ENCODE peak calls at places on chromosomes 12 and 14, in five cellular contexts. W is K562, X is GM12878, V is H1, F is SK-N-SH. L is an unnamed sample.
A peak's percentile ranks its signal among the peaks of the same experiment; 100 is the strongest.

GRCh38 chr14:70706177-70706576 is 64.5 kb downstream of the TTC9 start:
- DNase-seq in F (no peak), X (no peak), V (no peak), W (no peak), L (no peak)

GRCh38 chr12:43362910-43363694 is 188.9 kb downstream of the ADAMTS20 start:
- DNase-seq in X (no peak), W (no peak), F (no peak), V (no peak), L (no peak)

GRCh38 chr14:58280954-58281787 is 17.2 kb upstream of the ARID4A start:
- DNase-seq in X (peak; percentile 27), W (peak; percentile 69), F (peak; percentile 33), V (no peak), L (no peak)

GRCh38 chr12:91890742-91891141 is 254.9 kb downstream of the BTG1 start:
- DNase-seq in F (no peak), V (no peak), W (no peak), X (no peak), L (no peak)

GRCh38 chr14:59905193-59905592 is 14.8 kb upstream of the LRRC9 start:
- DNase-seq in W (no peak), V (no peak), F (no peak), X (no peak), L (no peak)

GRCh38 chr14:24254630-24255392 is 8.2 kb downstream of the TGM1 start:
- DNase-seq in V (no peak), X (no peak), F (no peak), W (no peak), L (no peak)

GRCh38 chr14:53430870-53431269 is 277.7 kb upstream of the DDHD1 start:
- DNase-seq in W (no peak), V (no peak), F (no peak), X (no peak), L (no peak)

GRCh38 chr12:118103231-118103600 is 595 bp downstream of the VSIG10 start:
- DNase-seq in X (no peak), V (peak; percentile 73), W (no peak), F (no peak), L (no peak)

GRCh38 chr12:42504049-42504448 is 85.5 kb downstream of the PRICKLE1 start:
- DNase-seq in F (peak; percentile 36), V (peak; percentile 27), W (no peak), X (no peak), L (no peak)

GRCh38 chr14:89589400-89590128 is 172.5 kb upstream of the FOXN3 start:
- DNase-seq in F (no peak), W (no peak), V (no peak), X (peak; percentile 19), L (no peak)

GRCh38 chr12:28742791-28743190 is 406.3 kb upstream of the FAR2 start:
- DNase-seq in W (no peak), X (no peak), V (no peak), F (no peak), L (no peak)

GRCh38 chr12:40947812-40948211 is 240.3 kb upstream of the PDZRN4 start:
- DNase-seq in V (no peak), W (no peak), X (no peak), F (no peak), L (no peak)

GRCh38 chr12:132909030-132909368 is 21.6 kb upstream of the CHFR start:
- DNase-seq in V (no peak), X (no peak), F (no peak), W (no peak), L (no peak)

GRCh38 chr12:132380646-132381045 is 51.3 kb upstream of the GALNT9 start:
- DNase-seq in F (no peak), W (no peak), V (no peak), X (no peak), L (no peak)

GRCh38 chr12:90268574-90268973 is 559.9 kb upstream of the ATP2B1 start:
- DNase-seq in X (no peak), F (no peak), V (no peak), W (no peak), L (no peak)

GRCh38 chr12:9001233-9001632 is 11.9 kb downstream of the KLRG1 start:
- DNase-seq in X (no peak), W (no peak), V (no peak), F (no peak), L (no peak)

GRCh38 chr12:87086118-87086891 is 830.1 kb upstream of the MGAT4C start:
- DNase-seq in W (no peak), X (no peak), V (no peak), F (no peak), L (no peak)

GRCh38 chr12:11771356-11771755 is 121.9 kb downstream of the ETV6 start:
- DNase-seq in W (no peak), X (no peak), F (no peak), V (no peak), L (no peak)

GRCh38 chr14:104542871-104543830 is 36.4 kb upstream of the C14orf180 start:
- DNase-seq in V (no peak), W (no peak), X (no peak), F (no peak), L (no peak)

GRCh38 chr12:88235183-88235833 is 93.2 kb downstream of the TMTC3 start:
- DNase-seq in X (peak; percentile 31), W (no peak), F (no peak), V (no peak), L (no peak)

GRCh38 chr12:19499030-19499429 is 59.7 kb downstream of the AEBP2 start:
- DNase-seq in V (no peak), W (no peak), F (no peak), X (no peak), L (no peak)

GRCh38 chr14:104735830-104736642 is 12.0 kb downstream of the ADSS1 start:
- DNase-seq in F (peak; percentile 60), V (no peak), X (no peak), W (no peak), L (no peak)

GRCh38 chr14:71117839-71118743 is 210.8 kb downstream of the PCNX1 start:
- DNase-seq in F (no peak), X (no peak), V (no peak), W (peak; percentile 11), L (no peak)

GRCh38 chr12:47079894-47080724 is at the start of gene AMIGO2:
- DNase-seq in V (peak; percentile 72), X (no peak), F (no peak), W (peak; percentile 27), L (no peak)

DNA sequence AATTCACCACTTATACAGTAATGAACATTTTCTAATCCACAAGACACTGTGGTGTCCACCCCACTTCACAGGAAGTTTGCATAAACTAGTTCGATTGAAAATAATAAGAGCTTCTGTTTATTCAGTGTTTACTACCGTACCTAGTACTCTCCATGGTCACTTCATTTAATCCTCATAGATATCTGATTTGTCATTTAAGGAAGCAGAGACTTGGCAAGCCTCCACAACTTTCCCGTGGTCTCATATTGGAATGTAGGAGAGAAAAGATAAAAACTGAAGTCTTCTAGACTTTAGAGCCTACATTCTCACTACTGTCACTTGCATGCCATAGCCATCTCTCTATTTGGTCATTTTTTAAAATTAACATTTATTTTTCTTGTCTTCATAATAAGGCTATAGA is 423.9 kb downstream of the LRIG3 start:
- DNase-seq in W (no peak), X (no peak), V (no peak), F (no peak), L (no peak)
- TF ChIP-seq JUND in W (no peak), X (no peak), V (no peak), F (no peak), L (no peak)

DNA sequence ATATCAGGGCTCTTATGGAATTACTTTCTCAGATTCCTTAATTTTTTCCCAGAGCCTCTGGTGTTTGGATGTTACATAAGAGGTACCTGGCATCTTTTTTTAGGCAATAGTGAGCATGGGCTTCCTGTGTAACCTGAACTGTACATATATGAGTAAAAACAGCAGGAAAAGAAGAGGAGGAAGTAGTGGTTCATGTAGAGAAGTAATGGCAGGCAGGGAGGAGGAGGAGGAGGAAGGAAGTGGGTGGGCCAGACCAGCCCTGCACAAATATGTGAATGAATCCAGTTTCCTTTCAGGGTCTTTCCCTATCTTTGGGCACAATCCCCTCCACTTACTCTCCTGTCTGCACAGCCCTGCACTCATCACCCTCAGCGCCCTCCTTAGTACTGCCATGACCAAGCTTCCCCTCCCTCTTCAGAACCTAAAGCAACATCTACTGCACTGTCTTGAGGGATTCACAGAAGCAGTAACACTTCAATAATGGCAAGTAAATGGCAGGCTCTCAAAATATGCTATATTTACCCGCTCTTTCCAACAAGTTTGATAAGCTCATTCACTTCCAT is 40.9 kb upstream of the GSG1 start:
- DNase-seq in F (no peak), X (no peak), W (no peak), V (no peak), L (no peak)
- TF ChIP-seq JUND in F (no peak), X (no peak), W (no peak), V (no peak), L (no peak)

GRCh38 chr12:130752692-130753230 is 36.7 kb upstream of the RIMBP2 start:
- DNase-seq in V (peak; percentile 70), F (peak; percentile 77), X (no peak), W (no peak), L (no peak)
- TF ChIP-seq JUND in V (no peak), F (no peak), X (no peak), W (no peak), L (no peak)

DNA sequence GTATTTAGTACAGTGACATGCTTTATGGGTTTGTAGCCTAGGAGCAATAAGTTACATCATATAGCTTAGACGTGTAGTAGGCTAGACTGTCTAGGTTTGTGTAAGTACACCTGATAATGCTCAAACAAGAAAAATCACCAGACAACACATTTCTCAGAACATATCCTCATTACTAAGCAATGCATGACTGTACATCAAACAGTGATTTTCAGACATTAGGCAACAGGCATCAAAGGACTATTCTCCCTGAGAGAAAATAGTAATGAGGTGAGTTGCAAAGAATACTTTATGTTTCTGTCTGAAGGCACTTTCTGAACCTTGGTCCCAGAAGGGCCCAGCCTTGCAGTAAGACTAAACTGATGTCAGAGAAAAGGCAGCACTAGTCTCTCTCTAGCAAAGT is 48.4 kb upstream of the SYT10 start:
- DNase-seq in V (no peak), X (no peak), W (no peak), F (no peak), L (no peak)
- TF ChIP-seq JUND in V (no peak), X (no peak), W (no peak), F (no peak), L (no peak)

GRCh38 chr12:105272152-105272551 is 36.2 kb upstream of the APPL2 start:
- DNase-seq in V (no peak), X (no peak), W (no peak), F (no peak), L (no peak)
- TF ChIP-seq JUND in V (no peak), X (no peak), W (no peak), F (no peak), L (no peak)

DNA sequence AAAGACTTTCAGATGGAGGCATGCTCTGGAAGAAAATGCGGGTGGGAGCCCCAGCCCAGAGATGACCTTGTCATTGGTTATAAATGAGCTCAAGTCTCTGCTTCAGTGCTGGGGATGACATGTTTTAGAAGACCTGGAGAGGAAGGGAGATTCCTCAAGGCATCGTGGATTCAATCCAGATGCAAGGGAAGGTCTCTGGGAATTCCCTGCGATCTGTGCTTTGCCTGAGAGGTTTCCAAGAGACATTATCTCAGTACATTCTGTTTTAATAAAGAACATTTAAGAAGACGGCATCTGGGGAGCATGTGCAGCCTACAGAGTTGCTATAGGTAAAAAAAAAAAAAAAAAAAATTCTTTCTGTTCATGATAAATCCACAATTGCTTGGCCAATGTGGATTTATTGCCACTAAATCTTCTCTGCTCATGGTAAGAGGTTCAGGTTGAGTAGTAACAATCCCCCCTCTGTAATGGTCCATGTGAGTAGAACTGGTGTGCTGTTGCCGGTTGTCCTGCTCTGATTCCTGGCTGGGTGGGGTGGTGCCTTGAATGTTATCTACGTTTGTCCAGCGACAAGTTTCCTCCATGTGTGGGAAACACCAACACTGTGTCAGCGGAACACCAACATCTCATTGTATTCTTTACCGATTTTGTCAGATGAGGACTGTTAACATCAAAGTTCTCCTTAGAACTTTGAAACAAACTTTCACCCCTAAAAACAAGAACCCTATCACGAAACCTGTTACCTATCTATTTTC is 230.0 kb downstream of the MSRB3 start:
- DNase-seq in F (no peak), W (no peak), X (no peak), V (no peak), L (no peak)
- TF ChIP-seq JUND in F (no peak), W (no peak), X (no peak), V (no peak), L (no peak)